ENCODE peak calls at places on chromosomes 3 and 15, in nine cellular contexts. I is CD14-positive monocyte; Z is CD4-positive, alpha-beta T cell; S is bronchial epithelial cell; K is heart left ventricle; O is gastrocnemius medialis; Y is AG10803; A is heart right ventricle; F is colonic mucosa. C is an unnamed sample.

GRCh38 chr3:150346956-150347863 is 60.9 kb upstream of the TSC22D2 start:
- DNase-seq in I (no peak), Z (no peak), S (peak; percentile 42), K (no peak), O (no peak), Y (peak; percentile 73), A (no peak), F (no peak), C (no peak)

GRCh38 chr3:28122227-28122626 is 119.2 kb upstream of the CMC1 start:
- DNase-seq in I (no peak), Z (no peak), S (no peak), K (no peak), O (no peak), Y (no peak), A (no peak), F (no peak), C (no peak)

GRCh38 chr3:4981688-4982494 is 2.7 kb downstream of the BHLHE40 start:
- DNase-seq in I (no peak), Z (no peak), S (peak; percentile 74), K (no peak), O (peak; percentile 52), Y (peak; percentile 79), A (no peak), F (peak; percentile 59), C (no peak)

GRCh38 chr3:50264389-50264963 is 4.5 kb upstream of the SEMA3B start:
- DNase-seq in I (no peak), Z (no peak), S (peak; percentile 79), K (peak; percentile 87), O (no peak), Y (peak; percentile 94), A (peak; percentile 70), F (peak; percentile 60), C (peak; percentile 96)

GRCh38 chr3:14429237-14429636 is 26.8 kb downstream of the SLC6A6 start:
- DNase-seq in I (peak; percentile 78), Z (no peak), S (no peak), K (no peak), O (peak; percentile 85), Y (peak; percentile 45), A (no peak), F (no peak), C (no peak)

GRCh38 chr3:127473244-127474024 is 117.1 kb downstream of the TPRA1 start:
- DNase-seq in I (no peak), Z (no peak), S (peak; percentile 29), K (no peak), O (no peak), Y (no peak), A (no peak), F (no peak), C (peak; percentile 43)

GRCh38 chr3:72625616-72626337 is 222.5 kb downstream of the SHQ1 start:
- DNase-seq in I (peak; percentile 92), Z (no peak), S (peak; percentile 100), K (no peak), O (no peak), Y (peak; percentile 62), A (no peak), F (no peak), C (no peak)

GRCh38 chr15:74332011-74332410 is 35.4 kb downstream of the CYP11A1 start:
- DNase-seq in I (no peak), Z (no peak), S (no peak), K (no peak), O (no peak), Y (no peak), A (no peak), F (no peak), C (no peak)

GRCh38 chr3:179956416-179956830 is 80.3 kb downstream of the PEX5L start:
- DNase-seq in I (no peak), Z (no peak), S (no peak), K (no peak), O (no peak), Y (no peak), A (no peak), F (no peak), C (no peak)

GRCh38 chr3:138389841-138390581 is 41.6 kb downstream of the MRAS start:
- DNase-seq in I (no peak), Z (no peak), S (peak; percentile 95), K (peak; percentile 58), O (peak; percentile 64), Y (peak; percentile 96), A (no peak), F (no peak), C (peak; percentile 96)

GRCh38 chr3:36175916-36176461 is 204.3 kb upstream of the STAC start:
- DNase-seq in I (no peak), Z (no peak), S (no peak), K (no peak), O (no peak), Y (peak; percentile 3), A (no peak), F (no peak), C (peak; percentile 55)

DNA sequence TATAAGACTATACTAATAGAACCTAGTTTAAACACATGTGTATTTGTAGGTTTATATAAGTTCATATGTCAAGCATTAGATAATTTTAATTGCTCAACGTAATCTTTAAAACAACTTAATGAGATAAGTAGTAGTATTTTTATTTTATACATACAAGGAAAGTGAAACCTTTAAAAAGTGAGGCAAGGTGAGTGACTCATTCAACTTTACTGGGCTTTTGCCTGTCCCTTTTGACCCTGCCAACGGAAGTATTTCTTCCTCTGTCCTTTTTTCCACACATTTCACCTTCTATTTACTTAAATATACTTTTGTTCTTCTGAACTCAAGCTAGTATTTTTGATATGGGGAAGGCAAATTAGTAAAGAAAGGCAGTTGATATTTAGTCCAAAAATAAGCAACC is 78.5 kb downstream of the KBTBD8 start:
- DNase-seq in I (no peak), Z (no peak), S (peak; percentile 29), K (no peak), O (no peak), Y (no peak), A (no peak), F (no peak), C (no peak)
- TF ChIP-seq CTCF in I (no peak), Z (no peak), S (no peak), K (no peak), O (no peak), Y (no peak), A (no peak), F (no peak), C (no peak)

DNA sequence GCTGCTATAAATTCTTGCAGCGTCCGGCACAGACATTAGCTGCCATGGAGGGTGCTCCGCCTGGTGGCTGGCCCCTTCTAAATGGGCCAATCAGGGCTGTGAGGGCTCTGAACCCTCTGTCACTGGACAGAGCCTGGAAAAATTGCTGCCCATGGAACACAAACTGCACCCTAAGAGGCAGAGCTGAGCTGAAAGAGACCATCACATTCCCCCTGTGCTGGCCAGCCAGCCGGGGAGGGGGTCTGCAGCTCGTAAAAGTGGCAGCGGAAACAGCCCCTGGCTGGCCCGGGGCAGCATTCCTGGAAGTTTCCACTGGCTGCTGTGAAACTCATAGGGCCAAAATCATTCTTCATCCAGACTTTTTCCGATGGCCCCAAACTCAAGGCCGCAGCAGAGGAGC is 21.0 kb upstream of the DUSP7 start:
- DNase-seq in I (no peak), Z (no peak), S (no peak), K (no peak), O (no peak), Y (no peak), A (no peak), F (no peak), C (no peak)
- TF ChIP-seq CTCF in I (no peak), Z (no peak), S (no peak), K (peak; percentile 49), O (no peak), Y (peak; percentile 14), A (no peak), F (no peak), C (no peak)

GRCh38 chr15:40441736-40442531 is 1.2 kb downstream of the BAHD1 start:
- DNase-seq in I (no peak), Z (no peak), S (no peak), K (no peak), O (no peak), Y (no peak), A (no peak), F (peak; percentile 38), C (peak; percentile 59)

GRCh38 chr15:40441012-40441735 is 421 bp downstream of the BAHD1 start:
- DNase-seq in I (no peak), Z (no peak), S (no peak), K (no peak), O (no peak), Y (no peak), A (peak; percentile 44), F (no peak), C (no peak)

GRCh38 chr15:40438712-40439111 is 2.0 kb upstream of the BAHD1 start:
- DNase-seq in I (no peak), Z (no peak), S (no peak), K (no peak), O (no peak), Y (no peak), A (peak; percentile 25), F (no peak), C (peak; percentile 57)

GRCh38 chr15:40439461-40440299 is 1.1 kb upstream of the BAHD1 start:
- DNase-seq in I (no peak), Z (no peak), S (peak; percentile 39), K (peak; percentile 39), O (no peak), Y (no peak), A (no peak), F (peak; percentile 59), C (peak; percentile 46)

GRCh38 chr15:40440300-40441011 is at the start of gene BAHD1:
- DNase-seq in I (peak; percentile 92), Z (peak; percentile 87), S (peak; percentile 80), K (peak; percentile 99), O (peak; percentile 95), Y (peak; percentile 93), A (peak; percentile 99), F (peak; percentile 98), C (peak; percentile 97)
- TF ChIP-seq CTCF in I (no peak), Z (peak; percentile 23), S (no peak), K (peak; percentile 34), O (no peak), Y (no peak), A (no peak), F (no peak), C (no peak)

GRCh38 chr3:122313261-122313660 is 11.8 kb upstream of the CSTA start:
- DNase-seq in I (no peak), Z (no peak), S (peak; percentile 63), K (no peak), O (no peak), Y (no peak), A (no peak), F (no peak), C (no peak)

GRCh38 chr3:122314467-122314866 is 10.6 kb upstream of the CSTA start:
- DNase-seq in I (no peak), Z (no peak), S (peak; percentile 94), K (no peak), O (no peak), Y (no peak), A (no peak), F (no peak), C (no peak)

GRCh38 chr3:122316368-122316767 is 8.7 kb upstream of the CSTA start:
- DNase-seq in I (no peak), Z (no peak), S (no peak), K (no peak), O (no peak), Y (no peak), A (no peak), F (no peak), C (no peak)

GRCh38 chr3:122312826-122313225 is 12.2 kb upstream of the CSTA start:
- DNase-seq in I (no peak), Z (no peak), S (no peak), K (no peak), O (no peak), Y (no peak), A (no peak), F (no peak), C (no peak)

DNA sequence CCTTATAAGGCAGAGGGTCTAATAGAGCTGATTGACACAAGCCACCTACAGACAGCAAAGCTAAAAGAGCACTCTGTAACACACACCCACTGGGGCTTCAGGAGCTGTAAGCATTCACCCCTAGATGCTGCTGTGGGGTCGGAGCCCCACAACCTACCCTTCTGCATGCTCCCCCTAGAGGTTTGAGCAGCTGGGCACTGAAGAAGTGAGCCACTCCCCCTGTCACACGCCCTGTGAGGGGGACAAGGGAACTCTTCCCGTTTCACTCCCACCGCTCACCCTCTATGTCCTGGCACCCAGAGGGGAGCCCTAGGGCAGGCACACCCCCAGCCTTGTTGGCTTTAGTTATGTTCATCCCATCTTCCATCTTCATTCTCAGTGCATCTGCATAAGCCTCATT is 9.4 kb upstream of the CSTA start:
- DNase-seq in I (no peak), Z (no peak), S (no peak), K (no peak), O (no peak), Y (no peak), A (no peak), F (no peak), C (no peak)
- TF ChIP-seq CTCF in I (no peak), Z (no peak), S (no peak), K (no peak), O (no peak), Y (no peak), A (no peak), F (no peak), C (no peak)